ENCODE peak calls at places on chromosomes 2 and 18, in six cellular contexts. V is body of pancreas, O is A549, L is fibroblast of lung, G is GM12878, A is left ventricle myocardium inferior. B is an unnamed sample.
A peak's percentile ranks its signal among the peaks of the same experiment; 100 is the strongest.

GRCh38 chr2:72999729-73000725 is 71.5 kb downstream of the SFXN5 start:
- DNase-seq in V (no peak), O (no peak), L (peak; percentile 81), G (no peak), A (no peak), B (no peak)

GRCh38 chr2:229715895-229716507 is 1.6 kb upstream of the DNER start:
- DNase-seq in V (no peak), O (peak; percentile 30), L (no peak), G (no peak), A (no peak), B (no peak)

GRCh38 chr2:161139098-161139987 is 20.9 kb upstream of the TANK start:
- DNase-seq in V (no peak), O (no peak), L (peak; percentile 69), G (no peak), A (no peak), B (no peak)

GRCh38 chr2:95034221-95034620 is 8.7 kb downstream of the MAL start:
- DNase-seq in V (no peak), O (no peak), L (peak; percentile 8), G (no peak), A (no peak), B (peak; percentile 94)

GRCh38 chr18:49849331-49850217 is 36.2 kb upstream of the ACAA2 start:
- DNase-seq in V (peak; percentile 60), O (peak; percentile 92), L (peak; percentile 94), G (no peak), A (peak; percentile 31), B (peak; percentile 93)

GRCh38 chr2:67886423-67886822 is 176.4 kb downstream of the C1D start:
- DNase-seq in V (no peak), O (no peak), L (no peak), G (no peak), A (no peak), B (no peak)

GRCh38 chr2:20184067-20184938 is 40.6 kb downstream of the SDC1 start:
- DNase-seq in V (peak; percentile 58), O (peak; percentile 86), L (peak; percentile 84), G (no peak), A (peak; percentile 10), B (peak; percentile 95)

GRCh38 chr18:13435596-13436333 is 217.2 kb downstream of the LDLRAD4 start:
- DNase-seq in V (no peak), O (peak; percentile 22), L (peak; percentile 91), G (no peak), A (no peak), B (peak; percentile 55)

GRCh38 chr2:233209978-233210680 is 41.3 kb upstream of the ATG16L1 start:
- DNase-seq in V (no peak), O (no peak), L (no peak), G (no peak), A (no peak), B (no peak)

DNA sequence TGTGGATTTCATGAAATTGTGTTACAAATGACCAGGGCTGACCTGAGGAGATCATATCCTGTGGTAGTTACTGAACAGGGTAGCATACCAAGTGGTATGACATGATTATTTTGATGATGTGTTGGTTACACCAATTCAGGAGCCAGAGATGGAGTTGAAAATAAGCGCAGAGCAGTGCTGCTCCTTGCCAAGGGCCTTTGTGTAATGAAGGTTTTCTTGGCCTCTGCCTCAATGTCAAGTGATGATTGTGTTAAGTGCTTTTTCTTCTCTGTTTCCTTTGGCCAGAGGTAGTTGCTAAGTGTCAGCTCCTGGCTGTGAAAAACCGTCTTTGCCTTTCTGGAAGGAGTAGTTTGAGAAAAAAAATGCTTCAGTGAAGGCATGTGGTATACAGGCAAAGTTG is 131.2 kb downstream of the CERS6 start:
- DNase-seq in V (no peak), O (no peak), L (peak; percentile 67), G (no peak), A (no peak), B (no peak)
- H3K4me3 ChIP-seq in V (no peak overlapping the region), O (no peak overlapping the region), L (no peak overlapping the region), G (no peak overlapping the region), A (no peak overlapping the region), B (no peak overlapping the region)

GRCh38 chr2:203812294-203813221 is 55.0 kb upstream of the CTLA4 start:
- DNase-seq in V (no peak), O (no peak), L (no peak), G (no peak), A (no peak), B (no peak)

GRCh38 chr2:203813684-203814083 is 53.9 kb upstream of the CTLA4 start:
- DNase-seq in V (no peak), O (no peak), L (no peak), G (no peak), A (no peak), B (no peak)

GRCh38 chr2:203815541-203815898 is 52.1 kb upstream of the CTLA4 start:
- DNase-seq in V (no peak), O (no peak), L (no peak), G (no peak), A (no peak), B (no peak)

GRCh38 chr2:203817147-203817546 is 50.4 kb upstream of the CTLA4 start:
- DNase-seq in V (no peak), O (no peak), L (no peak), G (no peak), A (no peak), B (no peak)

DNA sequence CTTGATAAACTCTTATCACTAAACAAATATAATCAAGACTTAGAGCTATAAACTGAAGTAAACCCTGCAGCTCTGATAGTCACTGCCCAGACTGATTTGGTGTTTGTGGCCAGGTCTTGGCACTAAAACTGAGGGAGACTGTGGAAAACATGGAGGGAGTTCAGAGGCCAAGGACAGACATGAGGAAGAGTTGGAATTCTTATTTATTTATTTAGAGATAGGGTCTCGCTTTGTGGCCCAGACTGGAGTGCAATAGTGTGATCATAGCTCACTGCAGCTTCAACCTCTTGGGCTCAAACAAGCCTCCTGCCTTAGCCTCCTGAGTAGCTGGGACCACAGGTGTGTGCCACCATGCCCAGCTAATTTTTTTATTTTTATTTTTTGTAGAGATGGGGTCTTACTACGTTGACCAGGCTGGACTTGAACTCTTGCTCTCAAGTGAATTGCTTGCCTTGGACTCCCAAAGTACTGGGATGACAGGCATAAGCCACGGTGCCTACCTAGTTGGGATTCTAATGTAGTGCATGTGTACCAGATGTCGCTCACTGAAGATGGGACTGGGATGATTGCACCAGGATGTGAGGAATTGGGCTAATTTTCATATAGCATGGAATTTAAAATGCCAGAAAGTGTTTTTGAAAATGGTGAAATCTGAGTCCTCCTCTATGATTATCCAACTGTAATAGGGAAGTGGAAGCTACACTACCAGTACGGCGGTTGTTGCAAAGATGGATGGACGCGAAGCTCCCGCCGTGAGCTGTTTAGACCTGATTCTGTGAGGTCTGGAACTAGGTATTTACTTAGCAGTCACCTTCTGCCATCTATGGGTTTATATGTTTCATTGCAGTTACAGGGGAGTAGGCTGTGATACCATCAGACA is 52.7 kb upstream of the CTLA4 start:
- DNase-seq in V (peak; percentile 42), O (peak; percentile 73), L (peak; percentile 79), G (no peak), A (peak; percentile 39), B (no peak)
- H3K27ac ChIP-seq in V (peak overlapping the region; percentile 30), O (peak overlapping the region; percentile 41), L (no peak overlapping the region), G (no peak overlapping the region), A (peak overlapping the region; percentile 51), B (no peak overlapping the region)

GRCh38 chr2:200624660-200625059 is 38.8 kb downstream of the AOX1 start:
- DNase-seq in V (no peak), O (no peak), L (peak; percentile 52), G (no peak), A (no peak), B (peak; percentile 41)

GRCh38 chr2:200619275-200619674 is 33.5 kb downstream of the AOX1 start:
- DNase-seq in V (peak; percentile 32), O (no peak), L (peak; percentile 47), G (no peak), A (no peak), B (peak; percentile 49)

GRCh38 chr2:200618590-200619021 is 32.8 kb downstream of the AOX1 start:
- DNase-seq in V (no peak), O (no peak), L (peak; percentile 44), G (no peak), A (no peak), B (no peak)

GRCh38 chr2:200625317-200625716 is 39.5 kb downstream of the AOX1 start:
- DNase-seq in V (no peak), O (no peak), L (no peak), G (no peak), A (no peak), B (no peak)

DNA sequence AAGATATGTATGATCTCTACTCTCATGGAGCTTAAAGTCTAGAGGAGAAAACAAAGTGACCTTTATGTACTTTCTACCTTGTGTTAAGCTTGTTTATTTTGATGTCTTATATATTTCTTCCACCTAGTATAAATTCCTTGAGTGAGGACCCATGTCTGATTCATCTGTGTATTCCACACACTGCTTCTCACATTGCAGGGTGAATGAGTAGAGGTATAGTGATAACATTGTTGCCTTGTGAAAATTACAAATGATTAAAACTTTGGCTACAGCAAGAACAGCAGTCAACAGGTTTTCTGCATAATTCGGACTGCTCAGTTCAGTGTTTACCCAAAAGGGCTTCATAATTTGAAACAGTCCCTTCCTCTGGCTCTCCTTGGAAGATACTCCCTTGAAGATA is 36.3 kb downstream of the AOX1 start:
- DNase-seq in V (no peak), O (no peak), L (no peak), G (no peak), A (no peak), B (no peak)
- H3K4me1 ChIP-seq in V (peaks cover 23% of the 10 kb centered on the region), O (peaks cover 58% of the 10 kb centered on the region), L (peaks cover 2% of the 10 kb centered on the region), G (peaks cover 5% of the 10 kb centered on the region), A (no peaks in the 10 kb centered on the region), B (peaks cover 9% of the 10 kb centered on the region)

GRCh38 chr2:119932809-119933208 is 80.1 kb upstream of the EPB41L5 start:
- DNase-seq in V (no peak), O (no peak), L (no peak), G (no peak), A (no peak), B (no peak)

GRCh38 chr2:119934319-119934718 is 78.6 kb upstream of the EPB41L5 start:
- DNase-seq in V (no peak), O (no peak), L (no peak), G (no peak), A (no peak), B (no peak)

GRCh38 chr2:119929537-119929936 is 83.3 kb upstream of the EPB41L5 start:
- DNase-seq in V (no peak), O (no peak), L (no peak), G (no peak), A (no peak), B (no peak)
- H3K4me3 ChIP-seq in V (no peak overlapping the region), O (no peak overlapping the region), L (no peak overlapping the region), G (no peak overlapping the region), A (no peak overlapping the region), B (no peak overlapping the region)

B was measured in PC-9.